ENCODE peak calls at places on chromosome 22, in four cellular contexts. A, G, D and F are unnamed samples. For H3K4me1, the result is how much of the 10 kb centered on the place peaks cover.

GRCh38 chr22:42194953-42195352 is 64.3 kb upstream of the CYP2D6 start:
- DNase-seq in D (no peak), A (no peak), G (no peak), F (no peak)

GRCh38 chr22:35434061-35434750 is 34.3 kb downstream of the MCM5 start:
- DNase-seq in A (no peak), D (no peak), G (no peak), F (no peak)

GRCh38 chr22:41048791-41049717 is 43.3 kb upstream of the EP300 start:
- DNase-seq in G (peak), A (peak), D (peak), F (peak)

GRCh38 chr22:41474878-41475451 is 6.0 kb downstream of the ACO2 start:
- DNase-seq in A (no peak), D (no peak), G (no peak), F (no peak)

GRCh38 chr22:39292561-39293074 is 26.8 kb downstream of the RPL3 start:
- DNase-seq in G (peak), D (no peak), A (peak), F (peak)

GRCh38 chr22:50630376-50630775 is 2.4 kb upstream of the ARSA start:
- DNase-seq in G (no peak), A (no peak), D (no peak), F (no peak)

GRCh38 chr22:24005201-24005600 is at the start of gene GSTT4:
- DNase-seq in A (no peak), D (no peak), G (no peak), F (no peak)

GRCh38 chr22:39122772-39123470 is 25.9 kb downstream of the APOBEC3H start:
- DNase-seq in A (no peak), D (no peak), G (no peak), F (no peak)

GRCh38 chr22:17777005-17777716 is 2.9 kb upstream of the BID start:
- DNase-seq in D (no peak), G (no peak), A (no peak), F (no peak)

GRCh38 chr22:42428760-42429159 is 3.4 kb downstream of the NFAM1 start:
- DNase-seq in G (no peak), D (no peak), A (no peak), F (no peak)

GRCh38 chr22:41913842-41914534 is 886 bp downstream of the SHISA8 start:
- DNase-seq in A (no peak), D (no peak), G (no peak), F (peak)

GRCh38 chr22:36328635-36329216 is 59.0 kb downstream of the MYH9 start:
- DNase-seq in D (no peak), A (no peak), G (peak), F (no peak)

GRCh38 chr22:45096256-45096907 is 67.3 kb upstream of the NUP50 start:
- DNase-seq in D (peak), A (peak), G (peak), F (peak)

GRCh38 chr22:36467042-36467810 is 14.2 kb downstream of the TXN2 start:
- DNase-seq in D (no peak), G (peak), A (no peak), F (no peak)

GRCh38 chr22:21907638-21908522 is 40.4 kb upstream of the MAPK1 start:
- DNase-seq in D (no peak), A (no peak), G (no peak), F (no peak)

GRCh38 chr22:44132724-44133123 is 48.0 kb upstream of the PARVG start:
- DNase-seq in G (no peak), D (no peak), A (no peak), F (peak)

GRCh38 chr22:49947296-49947622 is 13.3 kb upstream of the PIM3 start:
- DNase-seq in D (no peak), A (no peak), G (no peak), F (no peak)

GRCh38 chr22:40182231-40182835 is 4.6 kb downstream of the TNRC6B start:
- DNase-seq in D (no peak), A (no peak), G (peak), F (no peak)

GRCh38 chr22:42711895-42712837 is 8.5 kb downstream of the A4GALT start:
- DNase-seq in G (no peak), D (no peak), A (no peak), F (no peak)

DNA sequence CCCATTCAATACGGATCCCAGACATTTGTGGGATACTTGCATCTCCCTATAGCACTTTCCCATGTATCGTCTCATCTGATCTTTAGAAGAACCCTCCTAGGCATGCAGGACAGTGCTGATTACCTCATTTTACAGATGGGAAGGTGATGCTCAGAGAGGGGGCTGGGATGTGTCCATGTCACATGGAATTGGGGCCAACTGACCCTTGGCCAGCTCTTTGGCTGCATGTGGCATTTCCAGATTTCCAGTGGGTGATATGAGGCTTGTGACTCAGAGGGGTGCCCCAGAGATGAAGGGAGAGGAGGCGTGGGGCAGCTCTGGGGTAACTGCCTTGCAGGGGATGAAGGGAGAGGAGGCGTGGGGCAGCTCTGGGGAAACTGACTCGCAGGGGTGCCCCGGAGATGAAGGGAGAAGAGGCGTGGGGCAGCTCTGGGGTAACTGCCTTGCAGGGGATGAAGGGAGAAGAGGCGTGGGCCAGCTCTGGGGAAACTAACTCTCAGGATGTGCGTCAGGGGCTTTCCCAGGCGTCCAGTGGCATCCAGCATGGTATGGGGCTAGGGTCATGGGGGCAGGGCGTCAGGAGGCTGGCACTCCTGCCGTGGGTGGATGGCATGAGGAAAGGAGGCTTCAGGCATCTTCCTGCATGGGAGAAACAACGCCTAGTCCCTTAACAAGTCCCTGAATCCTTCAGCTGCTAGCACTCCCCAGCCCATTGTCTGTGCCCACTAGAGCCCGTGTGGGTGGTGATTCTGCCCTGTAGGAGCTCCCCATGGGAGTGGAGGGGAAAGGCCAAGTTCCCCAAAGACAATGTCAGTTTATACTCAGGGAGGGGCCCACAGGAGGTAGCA is 11.9 kb upstream of the CERK start:
- DNase-seq in G (no peak), D (no peak), A (no peak), F (no peak)
- H2BK12ac ChIP-seq in G (peak), D (no peak), A (no peak), F (no peak)

GRCh38 chr22:37739000-37739399 is 42.2 kb downstream of the TRIOBP start:
- DNase-seq in D (no peak), A (no peak), G (peak), F (no peak)
- H3K23ac ChIP-seq in D (no peak), A (peak), G (no peak), F (no peak)

DNA sequence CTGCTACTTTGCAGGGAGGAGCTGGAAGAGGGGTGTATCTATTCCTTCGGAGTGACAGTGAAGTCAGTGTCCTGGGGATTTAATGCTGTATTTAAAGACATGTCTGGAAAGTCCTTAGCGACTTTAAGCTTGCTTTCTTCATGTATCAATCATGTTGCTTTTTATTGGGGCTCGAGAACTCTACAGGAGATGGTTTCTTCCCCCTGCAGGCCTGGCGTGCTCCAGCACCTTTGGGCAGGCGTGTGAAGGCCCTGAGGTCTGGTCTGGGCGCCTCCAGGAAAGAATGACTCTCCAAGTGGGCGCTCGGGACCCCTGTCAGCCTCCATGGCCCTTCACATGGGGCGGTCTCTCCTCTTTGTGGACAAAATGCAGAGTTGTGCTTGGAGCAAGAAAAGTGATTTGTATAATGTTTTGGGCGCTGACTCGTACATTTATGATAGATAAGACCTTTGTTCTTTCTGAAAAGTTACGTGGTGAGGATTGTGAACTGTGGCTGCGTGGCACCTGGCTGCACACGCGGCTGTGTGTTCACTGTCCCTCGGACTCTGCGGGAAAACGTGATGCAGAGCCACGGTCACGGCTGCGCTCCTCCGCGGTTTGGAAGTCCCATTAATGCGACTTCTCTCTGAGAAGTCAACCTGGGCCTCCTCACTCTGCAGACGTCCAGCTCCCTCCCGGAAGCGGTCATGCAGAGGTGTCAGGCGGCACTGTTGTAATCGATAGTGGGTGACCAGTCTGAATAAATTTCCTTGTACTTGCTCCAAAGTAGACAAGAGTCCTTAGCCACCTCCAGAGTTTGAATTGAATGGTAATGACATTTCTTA is 282.5 kb downstream of the TBC1D22A start:
- DNase-seq in G (no peak), D (no peak), A (no peak), F (no peak)
- H3K4me1 ChIP-seq in G (under half), D (under half), A (under half), F (under half)

GRCh38 chr22:31244044-31244942 is 32.2 kb downstream of the LIMK2 start:
- DNase-seq in G (peak), D (no peak), A (no peak), F (peak)
- H2BK12ac ChIP-seq in G (peak), D (no peak), A (no peak), F (no peak)

GRCh38 chr22:28771195-28771791 is 1.2 kb upstream of the CCDC117 start:
- DNase-seq in G (no peak), A (no peak), D (no peak), F (no peak)

GRCh38 chr22:28774378-28774777 is 1.9 kb downstream of the CCDC117 start:
- DNase-seq in A (no peak), D (no peak), G (no peak), F (no peak)

GRCh38 chr22:28769394-28770085 is 3.0 kb upstream of the CCDC117 start:
- DNase-seq in D (no peak), A (no peak), G (no peak), F (no peak)

GRCh38 chr22:28773461-28773867 is 969 bp downstream of the CCDC117 start:
- DNase-seq in G (peak), A (no peak), D (no peak), F (no peak)

DNA sequence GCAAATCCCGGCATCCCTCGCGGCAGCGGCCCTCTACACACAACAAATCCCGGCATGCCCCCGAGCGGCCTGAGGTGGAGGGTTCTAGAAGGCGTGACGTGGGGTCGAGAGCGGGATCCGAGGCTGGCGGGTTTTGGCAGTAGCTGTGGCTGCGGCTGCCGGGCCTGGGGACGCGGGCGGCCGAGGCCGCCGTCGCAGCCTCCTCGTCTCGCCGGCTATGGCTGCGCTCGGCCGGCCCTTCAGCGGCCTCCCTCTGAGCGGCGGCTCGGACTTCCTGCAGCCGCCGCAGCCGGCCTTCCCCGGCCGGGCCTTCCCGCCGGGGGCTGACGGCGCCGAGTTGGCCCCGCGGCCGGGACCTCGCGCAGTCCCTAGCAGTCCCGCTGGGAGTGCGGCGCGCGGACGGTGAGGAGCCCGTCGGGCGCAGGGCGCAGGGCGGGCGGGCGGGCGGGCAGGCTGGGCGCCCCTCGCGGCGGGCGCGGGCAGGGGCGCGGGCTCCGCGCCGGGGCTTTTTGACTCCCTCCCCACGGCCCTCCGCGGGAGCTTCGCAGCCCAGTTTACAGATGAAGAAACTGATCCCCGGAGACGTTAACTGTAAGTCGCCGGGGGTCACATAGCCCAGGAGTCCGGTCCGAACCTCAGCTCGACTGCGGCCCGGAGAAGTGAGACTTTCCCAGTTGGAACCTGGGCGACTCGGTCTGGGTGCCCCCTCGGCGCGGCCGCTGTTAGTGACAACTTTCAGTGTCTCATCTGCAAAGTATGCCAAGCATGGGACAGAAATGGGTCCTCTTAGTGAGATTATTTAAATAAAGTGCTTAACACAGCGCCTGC is at the start of gene CCDC117:
- DNase-seq in D (peak), G (peak), A (peak), F (peak)
- H3K23ac ChIP-seq in D (no peak), G (no peak), A (peak), F (no peak)

GRCh38 chr22:19105867-19106802 is 16.1 kb downstream of the DGCR2 start:
- DNase-seq in A (no peak), G (no peak), D (no peak), F (peak)
- H3K4me1 ChIP-seq in A (under half), G (under half), D (under half), F (under half)